ENCODE peak calls at places on chromosomes 13 and 19, in ten cellular contexts. D is lung, R is A549, G is transverse colon, B is astrocyte, L is cardiac muscle cell, H is fibroblast of lung, A is tibial nerve, T is SK-N-SH, N is thoracic aorta. J is an unnamed sample.

GRCh38 chr13:112867301-112867711 is 101.7 kb upstream of the MCF2L start:
- DNase-seq in D (no peak), R (no peak), G (no peak), B (no peak), L (no peak), H (no peak), A (no peak), T (no peak), N (no peak), J (no peak)

GRCh38 chr19:44002212-44002565 is 568 bp upstream of the ZNF230 start:
- DNase-seq in D (no peak), R (no peak), G (no peak), B (peak), L (no peak), H (no peak), A (no peak), T (no peak), N (no peak), J (no peak)

GRCh38 chr13:32491028-32491427 is 47.6 kb downstream of the N4BP2L2 start:
- DNase-seq in D (no peak), R (no peak), G (no peak), B (no peak), L (no peak), H (peak), A (no peak), T (no peak), N (no peak), J (no peak)

GRCh38 chr19:3350014-3350663 is 16.2 kb upstream of the NFIC start:
- DNase-seq in D (no peak), R (no peak), G (peak), B (no peak), L (peak), H (peak), A (no peak), T (no peak), N (no peak), J (no peak)

GRCh38 chr19:48495391-48495790 is 16.2 kb downstream of the LMTK3 start:
- DNase-seq in D (no peak), R (no peak), G (no peak), B (no peak), L (no peak), H (no peak), A (no peak), T (no peak), N (no peak), J (no peak)

GRCh38 chr13:25844559-25845434 is 207.0 kb downstream of the SHISA2 start:
- DNase-seq in D (no peak), R (no peak), G (no peak), B (peak), L (no peak), H (peak), A (no peak), T (no peak), N (no peak), J (no peak)

GRCh38 chr13:32019612-32020233 is 11.9 kb upstream of the FRY start:
- DNase-seq in D (no peak), R (peak), G (peak), B (peak), L (peak), H (peak), A (no peak), T (peak), N (no peak), J (no peak)

GRCh38 chr19:51702103-51702753 is 9.1 kb downstream of the SPACA6 start:
- DNase-seq in D (peak), R (peak), G (peak), B (no peak), L (peak), H (peak), A (peak), T (peak), N (peak), J (peak)

DNA sequence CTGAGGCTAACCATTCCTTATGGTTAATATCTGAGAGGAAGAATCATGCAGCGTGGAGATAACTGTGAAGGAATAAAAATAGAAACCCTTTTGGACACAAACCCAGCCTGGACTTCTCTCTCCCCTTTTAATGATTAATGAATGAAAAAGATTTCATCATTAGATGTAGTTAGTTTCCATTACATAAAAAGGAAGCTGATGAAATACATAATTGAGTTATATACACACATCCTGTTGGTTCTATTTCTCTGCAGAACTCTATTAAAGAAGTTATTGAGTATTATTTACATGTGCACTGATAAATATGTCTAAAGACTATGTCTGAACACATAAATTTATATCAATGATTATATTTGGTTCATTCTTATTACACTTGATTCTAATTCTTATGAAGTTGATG is 465.3 kb downstream of the GPC5 start:
- DNase-seq in D (no peak), R (no peak), G (no peak), B (no peak), L (peak), H (peak), A (no peak), T (no peak), N (no peak), J (no peak)
- TF ChIP-seq CTCF in D (no peak), R (no peak), G (no peak), B (no peak), L (no peak), H (no peak), A (no peak), T (no peak), N (no peak), J (no peak)

DNA sequence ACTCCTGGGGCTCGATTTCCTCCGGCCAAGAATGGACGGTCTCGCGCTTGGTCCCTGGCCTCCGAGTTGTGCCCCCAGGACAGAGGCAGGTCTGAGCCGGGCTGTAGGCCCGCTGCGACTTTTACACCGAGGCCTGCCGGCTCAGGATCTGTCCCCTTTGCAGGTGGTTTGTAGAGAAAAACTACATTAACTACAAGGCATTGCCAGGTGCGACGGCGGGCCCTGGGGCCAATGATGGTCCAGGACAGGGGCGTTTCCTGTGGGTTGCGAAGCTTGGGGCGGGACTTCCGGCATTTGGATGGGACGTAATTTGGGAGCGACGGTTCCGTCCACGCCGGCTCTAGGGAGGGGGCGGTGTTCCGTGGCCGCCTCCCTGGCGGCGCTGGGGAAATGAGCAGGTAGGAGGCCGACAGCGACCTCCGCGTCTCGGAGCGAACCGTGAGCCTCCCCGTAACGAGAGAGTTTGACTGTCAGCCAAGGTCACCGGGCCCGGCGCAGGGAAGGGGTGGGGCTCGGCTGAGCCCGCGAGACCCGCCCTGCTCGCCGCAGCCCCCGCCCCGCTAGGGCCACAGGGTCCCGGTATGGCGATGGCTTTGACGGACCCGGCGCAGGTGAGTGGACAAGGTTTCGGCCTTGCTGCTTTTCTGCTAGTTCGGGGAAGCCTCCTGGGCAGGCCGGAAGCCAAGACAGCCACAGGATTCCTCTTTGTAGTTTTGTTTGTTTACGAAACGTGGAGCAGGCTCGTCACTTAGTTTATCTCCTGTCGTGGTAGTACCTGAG is at the start of gene ZNF805:
- DNase-seq in D (peak), R (peak), G (peak), B (peak), L (peak), H (peak), A (peak), T (peak), N (peak), J (peak)
- TF ChIP-seq CTCF in D (peak), R (no peak), G (peak), B (no peak), L (no peak), H (no peak), A (no peak), T (peak), N (peak), J (no peak)

DNA sequence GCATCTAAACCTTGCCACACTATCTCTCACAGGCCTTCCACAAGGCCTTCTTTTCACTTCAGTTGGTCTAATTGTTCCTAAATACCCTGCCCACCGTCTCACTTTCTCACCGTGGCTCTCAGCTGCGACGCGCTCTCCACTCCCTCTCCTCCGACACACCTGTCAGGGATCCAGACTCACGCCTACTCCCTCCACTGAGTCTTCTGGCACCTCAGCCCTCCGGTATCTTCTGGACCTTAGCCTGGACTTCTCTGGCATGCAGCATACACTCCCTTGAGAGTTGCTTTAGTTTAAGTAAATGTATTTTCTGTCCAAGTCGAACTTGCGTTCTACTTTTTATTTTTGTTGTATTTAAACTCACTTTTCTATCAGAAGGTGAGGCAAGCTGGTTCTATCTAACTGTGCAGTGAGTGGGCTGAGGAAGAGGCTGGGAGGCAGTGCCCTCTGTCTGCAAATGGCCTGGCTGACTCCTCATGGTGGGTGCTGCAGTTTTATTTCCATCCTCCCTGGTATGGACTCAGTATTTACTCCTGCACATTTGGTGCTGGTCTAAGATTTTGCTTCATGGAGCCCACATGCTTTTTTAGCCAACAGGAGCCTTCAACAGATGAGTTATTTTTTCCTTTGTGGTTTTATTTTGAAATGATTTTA is 28.5 kb upstream of the ARGLU1 start:
- DNase-seq in D (no peak), R (no peak), G (no peak), B (no peak), L (peak), H (no peak), A (no peak), T (no peak), N (no peak), J (no peak)
- TF ChIP-seq CTCF in D (no peak), R (no peak), G (no peak), B (no peak), L (peak), H (peak), A (no peak), T (no peak), N (no peak), J (no peak)

GRCh38 chr19:53912653-53913052 is 3.6 kb downstream of the CACNG7 start:
- DNase-seq in D (no peak), R (peak), G (no peak), B (no peak), L (no peak), H (no peak), A (no peak), T (peak), N (no peak), J (no peak)
- TF ChIP-seq CTCF in D (no peak), R (peak), G (no peak), B (no peak), L (peak), H (no peak), A (no peak), T (peak), N (no peak), J (no peak)